ENCODE peak calls at places on chromosomes 4 and X, in four cellular contexts. One of them, this sample, is unnamed.

GRCh38 chr4:85573270-85573669 is 98.3 kb downstream of the ARHGAP24 start:
- DNase-seq in HL-60: no peak
- DNase-seq in K562: no peak
- DNase-seq in GM12878: no peak
- DNase-seq in this sample: no peak

GRCh38 chrX:41963348-41963747 is 40.0 kb upstream of the CASK start:
- DNase-seq in HL-60: no peak
- DNase-seq in K562: no peak
- DNase-seq in GM12878: no peak
- DNase-seq in this sample: no peak

GRCh38 chrX:2284133-2284532 is 216.6 kb downstream of the DHRSX start:
- DNase-seq in HL-60: no peak
- DNase-seq in K562: no peak
- DNase-seq in GM12878: no peak
- DNase-seq in this sample: no peak

GRCh38 chr4:8419222-8420041 is 21.1 kb downstream of the ACOX3 start:
- DNase-seq in HL-60: peak
- DNase-seq in K562: no peak
- DNase-seq in GM12878: peak
- DNase-seq in this sample: no peak

GRCh38 chr4:55393461-55394320 is 2.1 kb upstream of the TMEM165 start:
- DNase-seq in HL-60: no peak
- DNase-seq in K562: no peak
- DNase-seq in GM12878: no peak
- DNase-seq in this sample: no peak

GRCh38 chr4:176001171-176002006 is 64.3 kb upstream of the WDR17 start:
- DNase-seq in HL-60: no peak
- DNase-seq in K562: no peak
- DNase-seq in GM12878: no peak
- DNase-seq in this sample: no peak

GRCh38 chrX:112830540-112830939 is 10.1 kb downstream of the AMOT start:
- DNase-seq in HL-60: no peak
- DNase-seq in K562: no peak
- DNase-seq in GM12878: no peak
- DNase-seq in this sample: no peak

GRCh38 chr4:8507251-8507570 is 66.6 kb downstream of the TRMT44 start:
- DNase-seq in HL-60: no peak
- DNase-seq in K562: no peak
- DNase-seq in GM12878: no peak
- DNase-seq in this sample: no peak

GRCh38 chr4:186137193-186137792 is 32.8 kb downstream of the FAM149A start:
- DNase-seq in HL-60: no peak
- DNase-seq in K562: no peak
- DNase-seq in GM12878: no peak
- DNase-seq in this sample: no peak

GRCh38 chr4:123481034-123481433 is 84.4 kb downstream of the SPRY1 start:
- DNase-seq in HL-60: no peak
- DNase-seq in K562: no peak
- DNase-seq in GM12878: no peak
- DNase-seq in this sample: no peak

GRCh38 chrX:51496501-51497291 is at the start of gene NUDT11:
- DNase-seq in HL-60: no peak
- DNase-seq in K562: peak
- DNase-seq in GM12878: no peak
- DNase-seq in this sample: no peak

GRCh38 chrX:31545726-31546125 is 473.9 kb upstream of the FTHL17 start:
- DNase-seq in HL-60: no peak
- DNase-seq in K562: no peak
- DNase-seq in GM12878: no peak
- DNase-seq in this sample: no peak

DNA sequence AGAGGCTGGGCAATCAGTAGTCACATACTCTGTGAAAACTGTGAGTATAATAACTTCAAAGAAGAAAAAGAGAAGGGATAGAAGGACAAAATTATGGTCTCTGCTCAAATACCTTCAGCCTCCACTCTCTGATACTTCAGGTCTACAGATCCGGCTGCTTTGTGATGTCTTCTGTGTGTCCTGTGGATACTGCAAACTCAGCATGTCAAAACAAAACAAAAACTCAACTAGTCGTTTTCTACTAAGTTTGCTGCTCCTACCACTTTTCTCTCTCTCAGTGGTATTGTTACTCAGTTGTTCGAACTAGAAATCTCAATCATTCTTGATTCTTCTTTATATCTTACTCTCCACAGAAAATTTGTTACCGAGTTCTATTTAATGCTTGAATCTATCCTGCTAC is 202.4 kb upstream of the ANK2 start:
- DNase-seq in HL-60: no peak
- DNase-seq in K562: no peak
- DNase-seq in GM12878: no peak
- DNase-seq in this sample: no peak
- TF ChIP-seq SPI1 in HL-60: no peak
- TF ChIP-seq SPI1 in K562: no peak
- TF ChIP-seq SPI1 in GM12878: no peak
- TF ChIP-seq SPI1 in this sample: no peak

DNA sequence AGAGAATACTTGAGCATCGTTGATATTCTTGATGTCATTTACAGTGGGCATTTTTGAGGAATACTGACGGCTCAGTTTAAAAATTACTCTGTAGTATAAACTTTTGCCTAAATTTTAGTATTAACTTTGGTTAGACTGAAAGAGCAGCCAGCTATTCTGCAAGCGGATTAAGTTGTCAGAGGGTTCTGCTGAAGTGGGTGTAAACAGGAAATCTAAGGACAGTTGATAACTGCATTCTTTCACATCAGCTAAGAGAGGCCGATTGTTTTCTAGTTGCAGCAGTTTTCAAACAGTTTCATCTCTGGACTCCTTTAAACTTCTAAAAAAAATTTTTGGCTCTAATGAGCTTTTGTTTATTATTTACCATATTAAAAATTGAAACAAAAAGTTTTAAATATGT is 149.6 kb downstream of the RAPGEF2 start:
- DNase-seq in HL-60: no peak
- DNase-seq in K562: no peak
- DNase-seq in GM12878: no peak
- DNase-seq in this sample: no peak
- TF ChIP-seq SPI1 in HL-60: no peak
- TF ChIP-seq SPI1 in K562: no peak
- TF ChIP-seq SPI1 in GM12878: no peak
- TF ChIP-seq SPI1 in this sample: no peak

DNA sequence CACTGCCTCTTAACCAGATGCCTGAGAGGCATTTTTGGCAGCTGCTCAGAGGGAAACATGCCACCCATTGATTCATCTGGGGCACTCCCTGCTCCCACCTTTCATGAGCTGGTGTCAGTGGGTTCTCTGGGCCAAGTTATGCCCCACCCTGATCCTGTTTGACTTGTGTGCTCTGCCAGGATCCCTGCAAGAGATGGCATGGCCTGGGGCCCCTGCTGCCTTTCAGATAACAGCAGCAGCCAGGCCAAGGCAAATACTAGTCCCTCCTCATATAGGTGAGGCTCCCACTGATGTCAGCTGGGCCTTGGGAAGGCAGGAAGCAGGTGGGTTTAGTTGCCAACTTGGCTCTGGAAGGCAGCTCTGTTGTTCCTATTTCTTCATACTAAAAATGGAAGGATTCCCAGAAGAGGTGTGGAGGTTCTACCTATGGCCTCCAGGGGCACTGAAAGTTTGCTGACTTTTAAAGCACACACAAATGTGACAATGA is 192.9 kb upstream of the RBPJ start:
- DNase-seq in HL-60: no peak
- DNase-seq in K562: no peak
- DNase-seq in GM12878: no peak
- DNase-seq in this sample: no peak
- TF ChIP-seq SPI1 in HL-60: no peak
- TF ChIP-seq SPI1 in K562: no peak
- TF ChIP-seq SPI1 in GM12878: no peak
- TF ChIP-seq SPI1 in this sample: no peak

GRCh38 chr4:137541866-137542648 is 9.8 kb upstream of the PCDH18 start:
- DNase-seq in HL-60: no peak
- DNase-seq in K562: no peak
- DNase-seq in GM12878: no peak
- DNase-seq in this sample: no peak
- TF ChIP-seq SPI1 in HL-60: no peak
- TF ChIP-seq SPI1 in K562: no peak
- TF ChIP-seq SPI1 in GM12878: no peak
- TF ChIP-seq SPI1 in this sample: no peak

DNA sequence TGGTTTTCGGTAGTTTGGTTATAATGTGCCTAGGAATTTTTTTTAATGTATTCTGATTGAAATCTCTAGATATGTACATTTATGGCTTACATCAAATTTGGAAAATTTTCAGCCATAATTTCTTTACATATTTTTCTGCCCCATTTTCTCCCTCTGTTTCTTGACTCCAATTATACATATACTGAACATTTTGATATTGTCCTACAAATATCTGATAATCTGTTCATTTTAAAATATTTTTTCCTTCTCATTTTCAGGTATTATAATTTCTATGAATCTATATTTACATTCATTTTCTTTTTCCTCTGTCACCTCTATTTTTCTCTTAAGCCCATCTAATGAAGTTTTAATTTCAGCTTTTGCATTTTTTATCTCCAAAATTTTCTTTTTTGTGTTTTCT is 82.7 kb upstream of the TMLHE start:
- DNase-seq in HL-60: no peak
- DNase-seq in K562: no peak
- DNase-seq in GM12878: no peak
- DNase-seq in this sample: no peak
- TF ChIP-seq SPI1 in HL-60: no peak
- TF ChIP-seq SPI1 in K562: no peak
- TF ChIP-seq SPI1 in GM12878: no peak
- TF ChIP-seq SPI1 in this sample: no peak

This sample was measured in GM12891.